ENCODE peak calls at places on chromosomes 5 and 9, in nine cellular contexts. I, N, Q, B, W, G, Z, X and O are unnamed samples. For H3K4me1, the result is how much of the 10 kb centered on the place peaks cover.

GRCh38 chr5:140806834-140807775 is at the start of gene PCDHA4:
- DNase-seq in I (no peak), N (no peak), X (peak), B (no peak), Q (no peak), W (no peak), Z (no peak), G (no peak), O (peak)

GRCh38 chr5:178453224-178453623 is 137.0 kb downstream of the COL23A1 start:
- DNase-seq in X (no peak), Q (peak), G (no peak), Z (no peak), B (peak), W (no peak), N (no peak), I (peak), O (no peak)

GRCh38 chr9:72931437-72931836 is 21.4 kb downstream of the ALDH1A1 start:
- DNase-seq in I (no peak), G (no peak), Q (no peak), Z (no peak), B (no peak), W (no peak), N (no peak), X (no peak), O (no peak)

GRCh38 chr9:70054546-70054945 is 10.9 kb downstream of the MAMDC2 start:
- DNase-seq in G (no peak), B (no peak), Q (no peak), N (no peak), W (no peak), Z (no peak), I (no peak), X (no peak), O (no peak)

GRCh38 chr5:144150996-144151395 is 19.5 kb downstream of the YIPF5 start:
- DNase-seq in Z (no peak), I (no peak), Q (no peak), W (no peak), B (no peak), N (no peak), X (no peak), G (no peak), O (no peak)

GRCh38 chr5:145236966-145237365 is 598.2 kb downstream of the PRELID2 start:
- DNase-seq in G (no peak), Q (no peak), I (no peak), N (no peak), Z (no peak), X (no peak), W (no peak), B (no peak), O (no peak)

GRCh38 chr9:125239631-125240597 is 1.2 kb downstream of the HSPA5 start:
- DNase-seq in Q (no peak), G (no peak), W (no peak), I (no peak), B (no peak), Z (no peak), X (no peak), N (no peak), O (no peak)

GRCh38 chr5:174145821-174146220 is 100.3 kb downstream of the NSG2 start:
- DNase-seq in Z (no peak), X (no peak), I (no peak), N (no peak), W (no peak), Q (no peak), G (no peak), B (peak), O (no peak)

GRCh38 chr5:4185127-4185526 is 589.5 kb downstream of the IRX1 start:
- DNase-seq in Q (no peak), G (no peak), B (no peak), Z (no peak), N (no peak), W (no peak), I (no peak), X (no peak), O (no peak)

GRCh38 chr9:128098936-128099931 is 28.3 kb downstream of the PTGES2 start:
- DNase-seq in Q (no peak), Z (no peak), B (no peak), G (no peak), W (no peak), N (peak), X (no peak), I (no peak), O (no peak)

GRCh38 chr9:128099932-128100491 is 27.5 kb downstream of the PTGES2 start:
- DNase-seq in Z (no peak), X (no peak), Q (no peak), N (peak), G (no peak), I (no peak), B (no peak), W (no peak), O (peak)

GRCh38 chr9:128097156-128098016 is 29.4 kb downstream of the SLC25A25 start:
- DNase-seq in B (no peak), W (no peak), G (no peak), I (no peak), Q (no peak), Z (no peak), N (peak), X (no peak), O (no peak)

GRCh38 chr9:128096614-128097013 is 28.6 kb downstream of the SLC25A25 start:
- DNase-seq in I (no peak), N (no peak), B (no peak), Z (no peak), Q (no peak), X (no peak), G (no peak), W (no peak), O (no peak)

DNA sequence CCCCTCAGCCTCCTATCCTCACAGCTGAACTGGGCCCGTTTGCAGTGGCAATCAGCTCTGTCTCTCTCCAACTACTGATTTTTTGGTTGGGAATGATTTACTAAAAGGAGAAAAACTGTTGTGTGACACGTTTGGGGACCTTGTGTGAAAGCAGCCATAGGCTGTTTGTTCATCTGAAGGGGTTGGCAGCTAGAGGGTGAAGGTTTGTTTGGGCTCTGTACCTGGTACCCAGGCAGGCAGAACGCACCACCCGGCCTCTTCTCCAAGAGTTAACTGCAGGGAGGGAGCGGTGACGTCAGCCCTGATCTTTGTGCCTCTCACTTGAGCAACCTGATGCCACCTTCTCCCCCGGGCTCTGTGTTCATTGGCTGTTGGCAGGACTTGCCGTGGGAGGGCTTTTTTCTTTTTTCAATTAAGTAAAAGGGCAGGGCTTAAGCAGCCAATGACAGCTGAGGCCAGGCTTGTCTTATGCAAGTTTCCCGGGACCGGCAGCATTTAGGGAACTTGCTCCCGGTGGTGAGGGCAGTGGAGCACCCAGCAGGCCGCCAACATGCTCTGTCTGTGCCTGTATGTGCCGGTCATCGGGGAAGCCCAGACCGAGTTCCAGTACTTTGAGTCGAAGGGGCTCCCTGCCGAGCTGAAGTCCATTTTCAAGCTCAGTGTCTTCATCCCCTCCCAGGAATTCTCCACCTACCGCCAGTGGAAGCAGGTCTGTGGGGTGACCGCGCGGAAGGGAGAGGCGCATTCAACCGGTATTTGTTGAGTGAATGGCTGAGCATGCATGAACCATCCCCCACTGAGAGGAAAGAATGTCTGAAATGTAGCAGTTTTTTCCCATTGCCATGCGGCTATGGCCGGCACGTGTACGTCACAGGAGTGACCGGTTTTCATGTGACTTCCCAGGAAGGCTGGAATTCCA is 29.3 kb downstream of the PTGES2 start:
- DNase-seq in Q (peak), X (peak), Z (peak), N (peak), I (peak), W (no peak), G (peak), B (peak), O (peak)
- H3K4me1 ChIP-seq in Q (under half), X (under half), Z (under half), N (half or more), I (half or more), W (half or more), G (half or more), B (under half), O (under half)

DNA sequence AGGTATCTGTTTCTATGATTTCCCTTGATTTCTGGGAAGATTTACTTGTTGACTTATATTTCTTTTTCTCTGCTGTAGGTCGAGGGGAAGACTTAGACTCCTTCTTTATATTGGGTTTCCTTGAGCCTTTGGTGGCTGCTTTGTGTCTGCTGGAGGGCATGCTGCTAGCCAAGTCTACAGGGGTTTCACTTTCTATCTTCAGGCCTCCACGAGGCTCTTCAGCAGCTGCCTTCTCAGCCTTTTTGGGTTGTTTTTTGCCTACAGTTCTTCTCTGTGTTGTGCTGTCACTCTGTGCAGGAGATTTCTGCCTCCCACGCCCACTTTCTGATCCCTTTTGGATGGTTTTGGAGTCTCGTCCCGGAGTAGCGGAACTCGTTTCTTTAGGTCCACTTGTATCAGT is 23.2 kb downstream of the LEAP2 start:
- DNase-seq in G (no peak), N (no peak), X (no peak), B (no peak), I (no peak), Z (no peak), Q (no peak), W (no peak), O (peak)
- H3K27ac ChIP-seq in G (no peak), N (peak), X (peak), B (no peak), I (no peak), Z (no peak), Q (no peak), W (no peak), O (no peak)

GRCh38 chr5:16741007-16741406 is 124.2 kb upstream of the RETREG1 start:
- DNase-seq in N (no peak), W (no peak), Q (no peak), G (no peak), I (no peak), B (no peak), X (no peak), Z (no peak), O (no peak)

GRCh38 chr5:16740476-16740875 is 123.7 kb upstream of the RETREG1 start:
- DNase-seq in Z (no peak), Q (no peak), G (no peak), W (no peak), I (no peak), B (no peak), X (peak), N (no peak), O (no peak)

GRCh38 chr5:16737620-16738364 is 121.0 kb upstream of the RETREG1 start:
- DNase-seq in B (no peak), X (peak), N (no peak), Q (peak), G (no peak), Z (no peak), W (no peak), I (no peak), O (no peak)

GRCh38 chr5:16737173-16737572 is 120.4 kb upstream of the RETREG1 start:
- DNase-seq in I (no peak), W (no peak), B (no peak), Z (no peak), X (no peak), G (no peak), N (no peak), Q (no peak), O (no peak)

GRCh38 chr5:16740046-16740445 is 123.2 kb upstream of the RETREG1 start:
- DNase-seq in I (no peak), Z (no peak), Q (no peak), B (no peak), W (no peak), G (no peak), X (no peak), N (no peak), O (no peak)
- H3K4me1 ChIP-seq in I (half or more), Z (under half), Q (under half), B (under half), W (under half), G (under half), X (under half), N (under half), O (under half)

DNA sequence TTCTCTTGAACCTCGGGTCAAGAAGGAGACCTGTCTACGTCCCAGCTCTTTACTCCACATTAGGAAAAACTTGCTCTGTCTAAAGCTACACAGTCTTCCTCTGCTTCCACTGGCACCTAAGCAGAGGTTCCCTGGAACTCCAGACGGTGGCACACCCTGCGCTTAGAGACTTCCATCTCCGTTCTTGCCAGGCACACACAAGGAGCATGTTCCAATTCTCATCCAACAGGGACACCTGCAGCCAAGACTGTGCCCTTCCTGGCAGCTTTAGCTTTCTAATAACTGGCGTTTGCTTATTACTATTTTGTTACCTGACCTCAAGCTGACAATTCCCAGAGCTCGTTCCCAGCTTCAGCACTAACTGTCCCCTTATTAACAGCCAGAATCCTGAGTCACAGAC is 16.0 kb downstream of the CAPSL start:
- DNase-seq in Z (no peak), X (no peak), G (no peak), W (no peak), I (no peak), B (no peak), N (no peak), Q (no peak), O (no peak)
- H3K27ac ChIP-seq in Z (no peak), X (no peak), G (no peak), W (no peak), I (no peak), B (no peak), N (no peak), Q (no peak), O (no peak)

GRCh38 chr9:33329996-33330395 is 39.7 kb downstream of the NFX1 start:
- DNase-seq in Q (no peak), B (no peak), X (no peak), I (no peak), Z (no peak), N (no peak), W (no peak), G (no peak), O (no peak)
- H3K4me1 ChIP-seq in Q (under half), B (under half), X (under half), I (under half), Z (under half), N (under half), W (under half), G (under half), O (under half)